ENCODE peak calls at places on chromosomes 5 and 9, in nine cellular contexts. J is brain microvascular endothelial cell; W is CD8-positive, alpha-beta memory T cell; N is fibroblast of pulmonary artery; U is foreskin fibroblast; B is A549; C is SK-N-MC; X is mesendoderm; R is cardiac muscle cell. Q is an unnamed sample.

GRCh38 chr9:71703172-71703872 is 65.0 kb downstream of the CEMIP2 start:
- DNase-seq in J (no peak), W (no peak), N (peak), U (peak), B (no peak), C (no peak), X (no peak), R (no peak), Q (no peak)

GRCh38 chr9:109283012-109283411 is 37.8 kb downstream of the EPB41L4B start:
- DNase-seq in J (no peak), W (no peak), N (no peak), U (no peak), B (no peak), C (no peak), X (no peak), R (no peak), Q (no peak)

GRCh38 chr5:108639356-108639755 is 108.3 kb upstream of the FER start:
- DNase-seq in J (no peak), W (no peak), N (peak), U (no peak), B (no peak), C (no peak), X (peak), R (peak), Q (no peak)

GRCh38 chr5:16558984-16559629 is 57.7 kb downstream of the RETREG1 start:
- DNase-seq in J (no peak), W (no peak), N (no peak), U (no peak), B (no peak), C (no peak), X (peak), R (no peak), Q (no peak)

GRCh38 chr5:110096419-110096818 is 406.7 kb downstream of the MAN2A1 start:
- DNase-seq in J (no peak), W (no peak), N (no peak), U (no peak), B (no peak), C (no peak), X (no peak), R (no peak), Q (no peak)

GRCh38 chr9:131091352-131091992 is 4.9 kb upstream of the AIF1L start:
- DNase-seq in J (no peak), W (no peak), N (no peak), U (no peak), B (no peak), C (no peak), X (no peak), R (no peak), Q (no peak)

GRCh38 chr9:86945868-86946711 is 1.2 kb downstream of the GAS1 start:
- DNase-seq in J (peak), W (peak), N (peak), U (peak), B (peak), C (no peak), X (peak), R (peak), Q (peak)

GRCh38 chr9:122546196-122546595 is 6.7 kb upstream of the OR1N2 start:
- DNase-seq in J (no peak), W (no peak), N (no peak), U (no peak), B (no peak), C (no peak), X (no peak), R (no peak), Q (no peak)

GRCh38 chr9:6827370-6827949 is 69.7 kb downstream of the KDM4C start:
- DNase-seq in J (peak), W (no peak), N (peak), U (no peak), B (peak), C (no peak), X (peak), R (peak), Q (no peak)

GRCh38 chr5:125367702-125368101 is 621.3 kb upstream of the ZNF608 start:
- DNase-seq in J (no peak), W (no peak), N (peak), U (no peak), B (no peak), C (no peak), X (no peak), R (no peak), Q (no peak)

GRCh38 chr9:127078336-127078735 is 44.1 kb downstream of the ANGPTL2 start:
- DNase-seq in J (no peak), W (no peak), N (no peak), U (no peak), B (no peak), C (no peak), X (no peak), R (no peak), Q (no peak)

GRCh38 chr5:119398713-119399492 is 43.1 kb downstream of the TNFAIP8 start:
- DNase-seq in J (no peak), W (no peak), N (peak), U (peak), B (peak), C (no peak), X (no peak), R (no peak), Q (no peak)

GRCh38 chr5:149400304-149400703 is 21.2 kb upstream of the IL17B start:
- DNase-seq in J (no peak), W (no peak), N (no peak), U (no peak), B (no peak), C (no peak), X (peak), R (no peak), Q (no peak)

GRCh38 chr5:82792001-82792615 is 285.1 kb downstream of the TMEM167A start:
- DNase-seq in J (no peak), W (no peak), N (no peak), U (no peak), B (no peak), C (peak), X (no peak), R (no peak), Q (no peak)

GRCh38 chr5:172088801-172089200 is 82.4 kb upstream of the FBXW11 start:
- DNase-seq in J (no peak), W (no peak), N (no peak), U (no peak), B (no peak), C (no peak), X (no peak), R (no peak), Q (no peak)

GRCh38 chr9:75185585-75186170 is 97.4 kb downstream of the OSTF1 start:
- DNase-seq in J (peak), W (peak), N (peak), U (no peak), B (peak), C (no peak), X (peak), R (peak), Q (no peak)

GRCh38 chr5:172064766-172065165 is 58.3 kb upstream of the FBXW11 start:
- DNase-seq in J (no peak), W (no peak), N (no peak), U (no peak), B (no peak), C (no peak), X (no peak), R (no peak), Q (no peak)

GRCh38 chr5:102312586-102312985 is 16.5 kb upstream of the SLCO4C1 start:
- DNase-seq in J (no peak), W (no peak), N (no peak), U (no peak), B (no peak), C (no peak), X (peak), R (no peak), Q (peak)

GRCh38 chr5:176653401-176653800 is 6.1 kb downstream of the TSPAN17 start:
- DNase-seq in J (no peak), W (peak), N (no peak), U (peak), B (no peak), C (no peak), X (no peak), R (no peak), Q (no peak)

GRCh38 chr5:179699640-179700298 is 1.0 kb downstream of the CANX start:
- DNase-seq in J (peak), W (no peak), N (peak), U (no peak), B (peak), C (no peak), X (peak), R (no peak), Q (no peak)

GRCh38 chr9:21465859-21466518 is 16.1 kb downstream of the IFNE start:
- DNase-seq in J (peak), W (no peak), N (peak), U (peak), B (peak), C (peak), X (peak), R (peak), Q (peak)

GRCh38 chr9:126158591-126159519 is 167.8 kb upstream of the MVB12B start:
- DNase-seq in J (no peak), W (no peak), N (no peak), U (no peak), B (no peak), C (no peak), X (no peak), R (no peak), Q (no peak)

GRCh38 chr5:112921833-112922817 is at the start of gene REEP5:
- DNase-seq in J (peak), W (peak), N (peak), U (peak), B (peak), C (no peak), X (peak), R (peak), Q (no peak)

GRCh38 chr9:93345630-93346239 is 105.8 kb upstream of the FAM120A start:
- DNase-seq in J (no peak), W (no peak), N (no peak), U (no peak), B (no peak), C (no peak), X (peak), R (no peak), Q (no peak)

GRCh38 chr5:850511-851006 is at the start of gene ZDHHC11:
- DNase-seq in J (no peak), W (peak), N (no peak), U (no peak), B (no peak), C (no peak), X (peak), R (no peak), Q (no peak)

GRCh38 chr5:149646564-149646963 is 65.3 kb downstream of the ARHGEF37 start:
- DNase-seq in J (peak), W (peak), N (peak), U (no peak), B (no peak), C (no peak), X (no peak), R (peak), Q (no peak)

GRCh38 chr5:107935641-107936040 is 264.9 kb upstream of the EFNA5 start:
- DNase-seq in J (no peak), W (no peak), N (no peak), U (no peak), B (no peak), C (no peak), X (peak), R (no peak), Q (no peak)

GRCh38 chr5:88663793-88664216 is 219.2 kb downstream of the MEF2C start:
- DNase-seq in J (no peak), W (no peak), N (no peak), U (no peak), B (no peak), C (no peak), X (no peak), R (no peak), Q (no peak)

GRCh38 chr9:135290086-135290485 is 189.5 kb upstream of the PPP1R26 start:
- DNase-seq in J (no peak), W (no peak), N (no peak), U (no peak), B (no peak), C (no peak), X (no peak), R (peak), Q (no peak)

GRCh38 chr9:126558051-126558665 is 55.6 kb upstream of the LMX1B start:
- DNase-seq in J (peak), W (peak), N (peak), U (peak), B (peak), C (no peak), X (peak), R (peak), Q (no peak)

GRCh38 chr9:37350486-37351190 is 71.9 kb upstream of the GRHPR start:
- DNase-seq in J (peak), W (no peak), N (peak), U (no peak), B (no peak), C (no peak), X (no peak), R (no peak), Q (no peak)

GRCh38 chr9:89983411-89983810 is 378.6 kb downstream of the GADD45G start:
- DNase-seq in J (no peak), W (no peak), N (no peak), U (no peak), B (no peak), C (no peak), X (no peak), R (no peak), Q (no peak)

GRCh38 chr5:91438871-91439270 is 55.8 kb upstream of the ARRDC3 start:
- DNase-seq in J (no peak), W (no peak), N (no peak), U (no peak), B (no peak), C (no peak), X (peak), R (no peak), Q (no peak)

GRCh38 chr5:1771149-1772065 is 28.2 kb downstream of the MRPL36 start:
- DNase-seq in J (no peak), W (peak), N (no peak), U (no peak), B (no peak), C (no peak), X (no peak), R (no peak), Q (no peak)

GRCh38 chr9:72041775-72042194 is 18.6 kb downstream of the C9orf57 start:
- DNase-seq in J (no peak), W (no peak), N (peak), U (peak), B (no peak), C (no peak), X (no peak), R (peak), Q (peak)

GRCh38 chr9:88993871-88994819 is 2.9 kb downstream of the S1PR3 start:
- DNase-seq in J (no peak), W (no peak), N (no peak), U (no peak), B (no peak), C (no peak), X (no peak), R (no peak), Q (no peak)

DNA sequence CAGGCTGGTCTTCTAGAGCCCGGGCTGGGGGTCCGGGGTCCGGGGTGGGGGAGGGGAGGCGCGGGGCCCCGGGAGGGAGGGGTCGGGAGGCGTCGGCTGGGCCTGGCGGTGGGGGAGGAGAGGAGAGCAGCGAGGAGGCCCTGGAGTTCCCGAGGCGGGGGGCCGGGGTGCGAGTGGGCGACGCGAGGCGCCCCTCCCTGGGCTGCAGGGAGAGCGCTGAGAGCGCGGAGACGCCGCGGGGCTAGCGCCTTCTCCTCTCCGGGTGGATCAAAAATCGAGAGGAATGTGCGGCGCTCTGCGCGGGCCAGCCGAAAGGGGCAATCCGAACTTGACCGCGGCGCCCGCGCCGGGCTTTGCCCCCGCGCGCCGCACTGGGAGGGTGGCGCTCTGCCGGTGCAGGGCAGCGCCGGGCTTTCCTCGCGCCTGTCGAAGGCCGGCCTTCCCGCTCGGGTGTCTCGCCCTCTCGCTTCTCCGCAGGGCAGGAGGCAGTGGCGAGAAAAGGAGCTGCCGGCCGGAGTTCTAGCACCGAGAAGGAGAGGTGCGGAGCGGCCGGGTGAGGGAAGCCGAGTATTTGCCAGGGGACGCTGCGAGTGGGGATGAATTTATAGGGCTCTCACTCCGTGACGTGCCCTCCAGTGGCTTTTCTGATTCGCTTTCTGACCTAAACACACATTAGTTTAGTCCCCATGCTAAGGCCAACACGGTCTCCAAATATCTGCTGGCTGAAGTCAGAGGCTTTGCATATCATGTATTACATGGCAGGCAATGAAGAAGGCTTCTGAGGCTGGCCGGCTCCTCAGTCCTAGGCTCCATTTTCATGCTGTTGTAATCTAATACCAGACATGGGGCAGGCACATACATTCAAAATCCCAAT is at the start of gene GDNF:
- DNase-seq in J (no peak), W (no peak), N (peak), U (peak), B (peak), C (no peak), X (peak), R (peak), Q (no peak)
- H3K4me3 ChIP-seq in J (peak), W (no peak), N (peak), U (peak), B (peak), C (peak), X (peak), R (peak), Q (peak)

DNA sequence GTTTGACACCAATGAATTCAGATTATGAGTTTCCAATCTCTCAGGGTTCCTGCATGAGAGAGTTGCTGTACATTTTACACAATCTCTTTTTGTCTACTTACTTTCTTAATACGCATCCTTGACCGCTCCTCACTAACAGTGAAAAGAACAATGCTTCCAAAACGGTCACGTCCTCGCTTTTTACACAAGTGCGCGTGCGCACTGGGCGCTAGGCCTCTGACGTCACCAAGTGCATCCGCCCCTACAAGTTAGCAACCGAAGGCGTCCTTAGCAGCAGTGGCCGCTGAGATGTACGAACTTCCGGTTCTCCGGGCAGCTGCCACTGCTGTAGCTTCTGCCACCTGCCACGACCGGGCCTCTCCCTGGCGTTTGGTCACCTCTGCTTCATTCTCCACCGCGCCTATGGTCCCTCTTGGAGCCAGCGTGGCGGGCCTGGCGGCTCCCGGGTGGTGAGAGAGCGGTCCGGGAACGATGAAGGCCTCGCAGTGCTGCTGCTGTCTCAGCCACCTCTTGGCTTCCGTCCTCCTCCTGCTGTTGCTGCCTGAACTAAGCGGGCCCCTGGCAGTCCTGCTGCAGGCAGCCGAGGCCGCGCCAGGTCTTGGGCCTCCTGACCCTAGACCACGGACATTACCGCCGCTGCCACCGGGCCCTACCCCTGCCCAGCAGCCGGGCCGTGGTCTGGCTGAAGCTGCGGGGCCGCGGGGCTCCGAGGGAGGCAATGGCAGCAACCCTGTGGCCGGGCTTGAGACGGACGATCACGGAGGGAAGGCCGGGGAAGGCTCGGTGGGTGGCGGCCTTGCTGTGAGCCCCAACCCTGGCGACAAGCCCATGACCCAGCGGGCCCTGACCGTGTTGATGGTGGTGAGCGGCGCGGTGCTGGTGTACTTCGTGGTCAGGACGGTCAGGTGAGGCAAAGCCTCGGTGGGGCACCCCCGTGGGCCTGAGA is at the start of gene FAM174A:
- DNase-seq in J (peak), W (peak), N (peak), U (peak), B (peak), C (peak), X (peak), R (peak), Q (peak)
- H3K4me3 ChIP-seq in J (peak), W (peak), N (peak), U (peak), B (peak), C (peak), X (peak), R (peak), Q (peak)

GRCh38 chr9:94922691-94923107 is 196.2 kb downstream of the AOPEP start:
- DNase-seq in J (no peak), W (no peak), N (peak), U (no peak), B (peak), C (no peak), X (no peak), R (no peak), Q (no peak)
- H3K4me3 ChIP-seq in J (no peak), W (no peak), N (no peak), U (no peak), B (peak), C (peak), X (no peak), R (no peak), Q (no peak)

GRCh38 chr9:113957778-113958430 is 81.8 kb downstream of the ZNF618 start:
- DNase-seq in J (peak), W (no peak), N (peak), U (peak), B (peak), C (peak), X (no peak), R (no peak), Q (peak)

GRCh38 chr9:113953541-113953940 is 77.4 kb downstream of the ZNF618 start:
- DNase-seq in J (peak), W (no peak), N (peak), U (no peak), B (no peak), C (no peak), X (no peak), R (no peak), Q (peak)

GRCh38 chr9:113956901-113957777 is 81.0 kb downstream of the ZNF618 start:
- DNase-seq in J (peak), W (no peak), N (peak), U (no peak), B (no peak), C (no peak), X (peak), R (no peak), Q (no peak)

GRCh38 chr9:113952651-113953050 is 76.5 kb downstream of the ZNF618 start:
- DNase-seq in J (no peak), W (no peak), N (no peak), U (no peak), B (no peak), C (no peak), X (no peak), R (no peak), Q (no peak)

DNA sequence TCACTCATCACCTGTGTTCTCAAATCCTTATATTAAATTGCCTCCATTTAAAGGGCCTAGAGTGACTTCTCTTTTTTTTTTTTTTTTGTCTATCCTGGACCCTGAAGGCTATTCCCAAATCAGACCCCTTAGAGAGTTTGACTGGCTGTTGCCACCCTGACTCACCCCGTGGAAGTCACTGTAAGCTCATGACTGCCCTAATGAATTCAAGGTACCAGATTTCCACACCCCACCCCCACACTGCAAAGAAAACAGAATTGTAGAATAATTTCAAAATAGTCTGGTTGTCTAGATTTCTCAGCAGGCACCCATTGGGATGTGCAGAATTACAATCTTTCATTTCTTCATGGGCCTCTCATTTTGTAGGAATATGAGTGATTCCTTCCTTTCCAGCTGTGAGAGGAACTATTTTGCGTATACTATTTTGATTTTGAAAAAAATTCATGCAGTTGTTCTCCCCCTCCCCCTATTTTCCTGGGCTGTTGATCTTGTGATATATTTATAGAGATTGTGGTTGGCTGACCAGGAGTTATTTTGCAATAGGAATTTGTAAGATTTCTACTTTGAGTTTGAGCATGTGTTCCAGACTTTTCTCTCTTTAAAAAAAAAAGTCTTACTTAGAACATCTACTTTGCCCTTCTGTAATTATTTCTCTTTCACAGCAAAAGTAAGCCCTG is 79.1 kb downstream of the ZNF618 start:
- DNase-seq in J (peak), W (no peak), N (peak), U (peak), B (no peak), C (no peak), X (no peak), R (no peak), Q (peak)
- H3K4me3 ChIP-seq in J (no peak), W (no peak), N (no peak), U (no peak), B (no peak), C (peak), X (no peak), R (no peak), Q (no peak)